ENCODE peak calls at places on chromosome 14, in nine cellular contexts. G is uterus, I is H9, X is neural progenitor cell, C is tibial nerve, A is OCI-LY7, Z is lung, E is heart left ventricle, D is hepatocyte. L is an unnamed sample.
A peak's percentile ranks its signal among the peaks of the same experiment; 100 is the strongest.

GRCh38 chr14:47273939-47274338 is 401.5 kb downstream of the MDGA2 start:
- DNase-seq in A (no peak), C (no peak), Z (no peak), X (no peak), I (no peak), E (no peak), D (no peak), G (no peak), L (no peak)

GRCh38 chr14:91311284-91311662 is 66.8 kb upstream of the GPR68 start:
- DNase-seq in C (no peak), D (no peak), E (no peak), I (no peak), X (no peak), A (peak; percentile 36), G (no peak), Z (no peak), L (no peak)

GRCh38 chr14:93007225-93007997 is 84.5 kb downstream of the CHGA start:
- DNase-seq in D (no peak), A (peak; percentile 49), G (peak; percentile 58), X (no peak), Z (peak; percentile 45), C (no peak), I (no peak), E (no peak), L (peak; percentile 75)

GRCh38 chr14:103091041-103091882 is 3.3 kb upstream of the EXOC3L4 start:
- DNase-seq in X (peak; percentile 84), C (no peak), Z (peak; percentile 53), G (no peak), A (peak; percentile 62), D (peak; percentile 83), E (peak; percentile 48), I (peak; percentile 75), L (no peak)

GRCh38 chr14:104147346-104148125 is 9.1 kb downstream of the KIF26A start:
- DNase-seq in I (no peak), E (no peak), X (no peak), Z (no peak), D (no peak), C (no peak), A (no peak), G (no peak), L (no peak)

GRCh38 chr14:73759183-73759713 is 45.1 kb upstream of the PNMA1 start:
- DNase-seq in Z (peak; percentile 61), E (peak; percentile 88), A (peak; percentile 66), G (peak; percentile 71), I (no peak), C (peak; percentile 61), D (peak; percentile 85), X (peak; percentile 68), L (no peak)

GRCh38 chr14:36513451-36514277 is 6.4 kb downstream of the NKX2-1 start:
- DNase-seq in C (no peak), E (no peak), G (no peak), I (peak; percentile 89), A (no peak), X (peak; percentile 86), Z (peak; percentile 83), D (no peak), L (no peak)

GRCh38 chr14:94003397-94003796 is 6.3 kb downstream of the CCDC197 start:
- DNase-seq in C (no peak), D (no peak), X (no peak), A (no peak), I (no peak), G (no peak), Z (no peak), E (no peak), L (no peak)

GRCh38 chr14:40697221-40697620 is 909.5 kb upstream of the LRFN5 start:
- DNase-seq in A (no peak), D (no peak), G (no peak), I (no peak), E (no peak), X (no peak), C (no peak), Z (no peak), L (peak; percentile 2)

GRCh38 chr14:24353551-24354529 is 14.0 kb upstream of the RIPK3 start:
- DNase-seq in X (no peak), C (no peak), Z (no peak), G (no peak), I (no peak), A (no peak), E (no peak), D (peak; percentile 53), L (no peak)

GRCh38 chr14:53569471-53569870 is 387.2 kb downstream of the BMP4 start:
- DNase-seq in A (no peak), Z (no peak), G (no peak), C (no peak), D (no peak), E (no peak), I (no peak), X (no peak), L (no peak)

GRCh38 chr14:53570411-53571387 is 385.9 kb downstream of the BMP4 start:
- DNase-seq in G (no peak), I (no peak), Z (no peak), A (no peak), C (no peak), X (no peak), D (no peak), E (no peak), L (no peak)

GRCh38 chr14:53567236-53567785 is 389.3 kb downstream of the BMP4 start:
- DNase-seq in X (no peak), D (no peak), I (no peak), A (no peak), G (no peak), C (no peak), Z (no peak), E (no peak), L (no peak)

GRCh38 chr14:53564870-53565269 is 391.8 kb downstream of the BMP4 start:
- DNase-seq in Z (no peak), D (no peak), A (peak; percentile 19), E (no peak), I (no peak), G (no peak), C (no peak), X (no peak), L (no peak)
- H3K27ac ChIP-seq in Z (no peak overlapping the region), D (no peak overlapping the region), A (no peak overlapping the region), E (no peak overlapping the region), I (no peak overlapping the region), G (no peak overlapping the region), C (no peak overlapping the region), X (no peak overlapping the region), L (no peak overlapping the region)

GRCh38 chr14:76495983-76496382 is 120.0 kb downstream of the ESRRB start:
- DNase-seq in X (no peak), C (no peak), G (no peak), Z (no peak), A (no peak), E (no peak), I (no peak), D (no peak), L (no peak)

GRCh38 chr14:76498976-76499375 is 123.0 kb downstream of the ESRRB start:
- DNase-seq in X (no peak), Z (no peak), C (no peak), D (no peak), A (no peak), G (no peak), I (no peak), E (no peak), L (no peak)

GRCh38 chr14:76498536-76498935 is 122.6 kb downstream of the ESRRB start:
- DNase-seq in Z (no peak), X (no peak), I (no peak), A (no peak), E (no peak), C (no peak), G (no peak), D (no peak), L (no peak)

GRCh38 chr14:76499399-76499798 is 123.5 kb downstream of the ESRRB start:
- DNase-seq in I (no peak), X (no peak), E (no peak), Z (no peak), G (no peak), C (no peak), D (no peak), A (no peak), L (no peak)

DNA sequence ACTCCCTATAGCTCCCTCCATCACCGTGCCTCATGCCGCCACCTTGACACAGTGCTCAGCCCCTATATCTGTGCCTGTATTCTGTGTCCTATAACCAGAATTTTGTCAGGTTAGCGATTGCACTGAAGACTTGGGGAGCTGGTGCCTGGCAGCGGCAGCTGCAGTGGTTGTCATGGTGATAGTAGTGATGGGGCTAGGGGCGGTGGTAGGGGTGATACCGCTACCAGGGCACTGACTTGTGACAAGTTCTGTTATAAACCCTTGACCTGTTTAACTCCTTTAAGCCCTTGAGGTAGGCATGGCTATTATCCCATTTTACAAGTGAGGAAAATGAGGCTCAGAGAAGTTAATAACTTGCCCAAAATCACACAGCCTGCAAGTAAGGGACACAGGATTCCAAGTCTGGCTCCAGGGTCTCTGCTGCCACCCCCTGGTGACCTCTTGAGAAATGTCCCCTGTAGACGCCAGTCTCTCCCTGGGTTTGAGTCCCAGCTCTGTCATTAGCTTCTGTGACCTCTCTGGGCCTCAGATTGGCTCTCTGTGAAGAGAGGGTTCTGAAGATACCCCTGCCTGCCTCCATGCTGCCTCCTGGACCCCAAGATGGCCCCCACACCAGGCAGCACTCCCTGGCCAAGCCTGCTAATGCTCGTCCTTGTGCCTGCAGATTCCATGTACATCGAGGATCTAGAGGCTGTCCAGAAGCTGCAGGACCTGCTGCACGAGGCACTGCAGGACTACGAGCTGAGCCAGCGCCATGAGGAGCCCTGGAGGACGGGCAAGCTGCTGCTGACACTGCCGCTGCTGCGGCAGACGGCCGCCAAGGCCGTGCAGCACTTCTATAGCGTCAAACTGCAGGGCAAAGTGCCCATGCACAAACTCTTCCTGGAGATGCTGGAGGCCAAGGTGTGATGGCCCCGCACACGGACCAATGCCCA is 121.9 kb downstream of the ESRRB start:
- DNase-seq in A (peak; percentile 12), G (no peak), C (no peak), X (peak; percentile 42), D (no peak), E (no peak), Z (no peak), I (no peak), L (no peak)
- TF ChIP-seq CTCF in A (peak; percentile 58), G (no peak), C (no peak), X (peak; percentile 49), D (no peak), E (no peak), Z (no peak), I (peak; percentile 53), L (no peak)

GRCh38 chr14:101588286-101588975 is 27.1 kb downstream of the DIO3 start:
- DNase-seq in A (no peak), I (no peak), Z (no peak), D (no peak), E (no peak), G (no peak), C (no peak), X (no peak), L (no peak)
- H3K27ac ChIP-seq in A (no peak overlapping the region), I (no peak overlapping the region), Z (no peak overlapping the region), D (no peak overlapping the region), E (no peak overlapping the region), G (no peak overlapping the region), C (no peak overlapping the region), X (no peak overlapping the region), L (no peak overlapping the region)

DNA sequence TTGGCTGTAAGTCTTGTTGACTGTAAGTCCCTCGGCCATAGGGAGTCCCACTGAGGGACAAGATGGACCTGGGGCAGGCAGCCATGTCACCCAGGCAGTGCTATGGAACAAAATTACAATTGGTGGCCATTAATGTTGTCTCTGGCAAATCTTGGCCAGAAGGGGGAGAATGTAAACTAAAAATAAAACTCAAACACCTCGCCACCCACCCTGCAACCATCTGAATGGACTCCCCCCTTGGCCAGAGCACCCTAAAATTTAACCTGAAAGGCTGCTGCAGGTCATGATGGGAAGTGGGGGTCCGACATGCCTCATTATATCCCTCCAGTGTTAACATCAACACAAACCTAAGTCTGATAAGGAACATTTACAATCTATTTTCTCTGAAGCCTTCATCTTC is 8.2 kb downstream of the SLC22A17 start:
- DNase-seq in E (no peak), G (no peak), D (no peak), A (no peak), Z (no peak), X (no peak), I (no peak), C (no peak), L (no peak)
- TF ChIP-seq CTCF in E (no peak), G (no peak), D (no peak), A (peak; percentile 22), Z (no peak), X (no peak), I (peak; percentile 22), C (no peak), L (no peak)

L was measured in RWPE1.